ENCODE peak calls at places on chromosomes 5 and 9, in nine cellular contexts. One of them, this sample, is unnamed.

GRCh38 chr5:61299254-61299653 is 32.8 kb upstream of the ZSWIM6 start:
- DNase-seq in NB4: no peak
- DNase-seq in ascending aorta: no peak
- DNase-seq in heart right ventricle: no peak
- DNase-seq in SK-N-SH: no peak
- DNase-seq in K562: no peak
- DNase-seq in epithelial cell of esophagus: peak
- DNase-seq in osteoblast: no peak
- DNase-seq in gastrocnemius medialis: no peak
- DNase-seq in this sample: no peak

GRCh38 chr9:95724253-95724991 is 151.1 kb upstream of the ERCC6L2 start:
- DNase-seq in NB4: peak
- DNase-seq in ascending aorta: no peak
- DNase-seq in heart right ventricle: no peak
- DNase-seq in SK-N-SH: no peak
- DNase-seq in K562: no peak
- DNase-seq in epithelial cell of esophagus: no peak
- DNase-seq in osteoblast: no peak
- DNase-seq in gastrocnemius medialis: no peak
- DNase-seq in this sample: no peak

GRCh38 chr9:115109486-115109885 is 8.5 kb downstream of the TNC start:
- DNase-seq in NB4: no peak
- DNase-seq in ascending aorta: no peak
- DNase-seq in heart right ventricle: no peak
- DNase-seq in SK-N-SH: no peak
- DNase-seq in K562: no peak
- DNase-seq in epithelial cell of esophagus: peak
- DNase-seq in osteoblast: no peak
- DNase-seq in gastrocnemius medialis: no peak
- DNase-seq in this sample: peak

GRCh38 chr9:69637801-69638200 is 34.4 kb downstream of the APBA1 start:
- DNase-seq in NB4: no peak
- DNase-seq in ascending aorta: no peak
- DNase-seq in heart right ventricle: no peak
- DNase-seq in SK-N-SH: no peak
- DNase-seq in K562: no peak
- DNase-seq in epithelial cell of esophagus: peak
- DNase-seq in osteoblast: peak
- DNase-seq in gastrocnemius medialis: no peak
- DNase-seq in this sample: peak

GRCh38 chr5:27854243-27854852 is 816.0 kb upstream of the CDH9 start:
- DNase-seq in NB4: no peak
- DNase-seq in ascending aorta: no peak
- DNase-seq in heart right ventricle: no peak
- DNase-seq in SK-N-SH: no peak
- DNase-seq in K562: no peak
- DNase-seq in epithelial cell of esophagus: peak
- DNase-seq in osteoblast: no peak
- DNase-seq in gastrocnemius medialis: no peak
- DNase-seq in this sample: no peak

GRCh38 chr9:121826711-121827110 is 175.3 kb downstream of the DAB2IP start:
- DNase-seq in NB4: no peak
- DNase-seq in ascending aorta: no peak
- DNase-seq in heart right ventricle: no peak
- DNase-seq in SK-N-SH: no peak
- DNase-seq in K562: no peak
- DNase-seq in epithelial cell of esophagus: no peak
- DNase-seq in osteoblast: no peak
- DNase-seq in gastrocnemius medialis: no peak
- DNase-seq in this sample: no peak

GRCh38 chr5:57304931-57305330 is 131.1 kb downstream of the GPBP1 start:
- DNase-seq in NB4: no peak
- DNase-seq in ascending aorta: no peak
- DNase-seq in heart right ventricle: no peak
- DNase-seq in SK-N-SH: no peak
- DNase-seq in K562: no peak
- DNase-seq in epithelial cell of esophagus: no peak
- DNase-seq in osteoblast: no peak
- DNase-seq in gastrocnemius medialis: no peak
- DNase-seq in this sample: no peak

GRCh38 chr5:74647096-74647495 is 6.6 kb upstream of the ENC1 start:
- DNase-seq in NB4: no peak
- DNase-seq in ascending aorta: no peak
- DNase-seq in heart right ventricle: no peak
- DNase-seq in SK-N-SH: no peak
- DNase-seq in K562: no peak
- DNase-seq in epithelial cell of esophagus: peak
- DNase-seq in osteoblast: no peak
- DNase-seq in gastrocnemius medialis: no peak
- DNase-seq in this sample: peak

GRCh38 chr9:125797857-125798399 is 50.8 kb downstream of the PBX3 start:
- DNase-seq in NB4: no peak
- DNase-seq in ascending aorta: no peak
- DNase-seq in heart right ventricle: no peak
- DNase-seq in SK-N-SH: no peak
- DNase-seq in K562: no peak
- DNase-seq in epithelial cell of esophagus: no peak
- DNase-seq in osteoblast: no peak
- DNase-seq in gastrocnemius medialis: no peak
- DNase-seq in this sample: peak

GRCh38 chr5:125088522-125089105 is 342.2 kb upstream of the ZNF608 start:
- DNase-seq in NB4: no peak
- DNase-seq in ascending aorta: no peak
- DNase-seq in heart right ventricle: no peak
- DNase-seq in SK-N-SH: no peak
- DNase-seq in K562: no peak
- DNase-seq in epithelial cell of esophagus: no peak
- DNase-seq in osteoblast: no peak
- DNase-seq in gastrocnemius medialis: no peak
- DNase-seq in this sample: no peak

GRCh38 chr9:133101356-133102189 is 19.5 kb downstream of the RALGDS start:
- DNase-seq in NB4: no peak
- DNase-seq in ascending aorta: no peak
- DNase-seq in heart right ventricle: no peak
- DNase-seq in SK-N-SH: no peak
- DNase-seq in K562: no peak
- DNase-seq in epithelial cell of esophagus: no peak
- DNase-seq in osteoblast: peak
- DNase-seq in gastrocnemius medialis: peak
- DNase-seq in this sample: no peak

GRCh38 chr5:81269751-81270686 is 31.4 kb upstream of the ZCCHC9 start:
- DNase-seq in NB4: peak
- DNase-seq in ascending aorta: no peak
- DNase-seq in heart right ventricle: no peak
- DNase-seq in SK-N-SH: no peak
- DNase-seq in K562: no peak
- DNase-seq in epithelial cell of esophagus: no peak
- DNase-seq in osteoblast: no peak
- DNase-seq in gastrocnemius medialis: no peak
- DNase-seq in this sample: no peak
- H3K4me3 ChIP-seq in NB4: peak
- H3K4me3 ChIP-seq in ascending aorta: no peak
- H3K4me3 ChIP-seq in heart right ventricle: no peak
- H3K4me3 ChIP-seq in SK-N-SH: no peak
- H3K4me3 ChIP-seq in K562: no peak
- H3K4me3 ChIP-seq in epithelial cell of esophagus: no peak
- H3K4me3 ChIP-seq in osteoblast: no peak
- H3K4me3 ChIP-seq in gastrocnemius medialis: no peak
- H3K4me3 ChIP-seq in this sample: no peak

GRCh38 chr5:91229031-91229623 is 154.0 kb downstream of the ARRDC3 start:
- DNase-seq in NB4: no peak
- DNase-seq in ascending aorta: no peak
- DNase-seq in heart right ventricle: no peak
- DNase-seq in SK-N-SH: no peak
- DNase-seq in K562: no peak
- DNase-seq in epithelial cell of esophagus: peak
- DNase-seq in osteoblast: no peak
- DNase-seq in gastrocnemius medialis: no peak
- DNase-seq in this sample: peak

GRCh38 chr5:91224969-91225368 is 158.1 kb downstream of the ARRDC3 start:
- DNase-seq in NB4: no peak
- DNase-seq in ascending aorta: no peak
- DNase-seq in heart right ventricle: no peak
- DNase-seq in SK-N-SH: no peak
- DNase-seq in K562: no peak
- DNase-seq in epithelial cell of esophagus: no peak
- DNase-seq in osteoblast: no peak
- DNase-seq in gastrocnemius medialis: no peak
- DNase-seq in this sample: no peak

GRCh38 chr5:91224459-91224858 is 158.7 kb downstream of the ARRDC3 start:
- DNase-seq in NB4: no peak
- DNase-seq in ascending aorta: no peak
- DNase-seq in heart right ventricle: no peak
- DNase-seq in SK-N-SH: no peak
- DNase-seq in K562: no peak
- DNase-seq in epithelial cell of esophagus: no peak
- DNase-seq in osteoblast: no peak
- DNase-seq in gastrocnemius medialis: no peak
- DNase-seq in this sample: no peak

GRCh38 chr5:91223886-91224285 is 159.2 kb downstream of the ARRDC3 start:
- DNase-seq in NB4: no peak
- DNase-seq in ascending aorta: no peak
- DNase-seq in heart right ventricle: no peak
- DNase-seq in SK-N-SH: no peak
- DNase-seq in K562: no peak
- DNase-seq in epithelial cell of esophagus: peak
- DNase-seq in osteoblast: no peak
- DNase-seq in gastrocnemius medialis: no peak
- DNase-seq in this sample: no peak

DNA sequence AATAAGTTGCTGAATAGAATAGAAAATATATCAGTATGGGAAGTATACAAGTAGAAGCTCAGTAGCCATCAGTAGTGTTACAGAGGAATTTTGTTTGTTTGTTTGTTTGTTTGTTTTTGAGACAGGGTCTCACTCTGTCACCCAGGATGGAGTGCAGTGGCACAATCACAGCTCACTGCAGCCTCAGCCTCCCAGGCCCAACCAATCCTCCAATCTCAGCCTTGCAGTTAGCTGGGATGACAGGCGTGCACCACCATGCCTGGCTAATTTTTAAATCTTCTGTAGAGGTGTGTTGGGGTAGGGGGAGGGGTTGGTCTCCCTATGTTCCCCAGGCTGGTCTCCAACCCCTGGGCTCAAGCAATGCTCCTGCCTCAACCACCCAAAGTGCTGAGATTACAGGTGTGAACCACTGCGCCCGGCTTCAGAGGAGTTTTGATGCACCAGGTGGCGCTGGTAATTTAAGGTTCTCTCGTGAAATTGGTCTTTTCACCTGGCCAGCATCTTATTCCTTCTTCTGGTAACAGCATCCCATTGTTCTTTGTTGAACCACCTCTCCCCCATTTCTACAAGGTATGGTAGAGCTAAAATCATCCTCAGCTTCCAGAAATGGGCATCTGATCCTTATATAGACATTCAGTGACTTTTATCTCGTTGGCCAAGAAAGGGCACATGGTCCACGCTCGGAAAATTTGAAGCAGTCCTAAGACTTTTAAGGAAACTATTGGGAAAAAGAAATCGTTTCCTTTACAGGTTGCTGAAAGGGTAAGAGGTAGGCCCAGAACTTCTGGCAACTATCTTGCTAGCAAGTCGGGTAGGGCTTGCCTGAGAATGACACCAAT is 157.1 kb downstream of the ARRDC3 start:
- DNase-seq in NB4: no peak
- DNase-seq in ascending aorta: no peak
- DNase-seq in heart right ventricle: no peak
- DNase-seq in SK-N-SH: no peak
- DNase-seq in K562: no peak
- DNase-seq in epithelial cell of esophagus: peak
- DNase-seq in osteoblast: no peak
- DNase-seq in gastrocnemius medialis: no peak
- DNase-seq in this sample: no peak
- TF ChIP-seq CTCF in NB4: no peak
- TF ChIP-seq CTCF in ascending aorta: no peak
- TF ChIP-seq CTCF in heart right ventricle: peak
- TF ChIP-seq CTCF in SK-N-SH: peak
- TF ChIP-seq CTCF in K562: peak
- TF ChIP-seq CTCF in epithelial cell of esophagus: peak
- TF ChIP-seq CTCF in osteoblast: no peak
- TF ChIP-seq CTCF in gastrocnemius medialis: peak
- TF ChIP-seq CTCF in this sample: no peak

DNA sequence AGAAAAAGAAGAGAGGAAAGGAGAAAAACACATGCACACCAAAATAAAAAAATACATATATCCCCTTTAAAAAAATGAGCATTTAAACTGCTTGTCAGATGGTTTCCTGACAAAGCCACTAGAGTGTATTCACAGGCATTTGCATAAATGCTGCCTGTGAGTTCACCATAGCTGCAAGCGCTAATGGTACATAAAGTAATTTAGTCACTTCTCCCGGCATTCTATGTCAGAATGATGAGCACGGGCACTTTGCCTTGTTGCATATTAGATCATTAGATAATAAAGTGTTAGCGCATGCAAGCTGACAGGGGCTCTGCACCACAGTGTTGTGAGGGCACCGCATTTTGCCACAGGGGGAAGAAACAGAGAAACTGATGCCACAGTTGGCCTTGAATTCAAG is 280.6 kb downstream of the EBF1 start:
- DNase-seq in NB4: no peak
- DNase-seq in ascending aorta: no peak
- DNase-seq in heart right ventricle: no peak
- DNase-seq in SK-N-SH: no peak
- DNase-seq in K562: no peak
- DNase-seq in epithelial cell of esophagus: no peak
- DNase-seq in osteoblast: no peak
- DNase-seq in gastrocnemius medialis: no peak
- DNase-seq in this sample: no peak
- H3K4me3 ChIP-seq in NB4: no peak
- H3K4me3 ChIP-seq in ascending aorta: no peak
- H3K4me3 ChIP-seq in heart right ventricle: no peak
- H3K4me3 ChIP-seq in SK-N-SH: no peak
- H3K4me3 ChIP-seq in K562: no peak
- H3K4me3 ChIP-seq in epithelial cell of esophagus: no peak
- H3K4me3 ChIP-seq in osteoblast: no peak
- H3K4me3 ChIP-seq in gastrocnemius medialis: no peak
- H3K4me3 ChIP-seq in this sample: no peak

GRCh38 chr5:148347706-148348105 is 12.3 kb downstream of the SPINK9 start:
- DNase-seq in NB4: no peak
- DNase-seq in ascending aorta: no peak
- DNase-seq in heart right ventricle: no peak
- DNase-seq in SK-N-SH: no peak
- DNase-seq in K562: no peak
- DNase-seq in epithelial cell of esophagus: peak
- DNase-seq in osteoblast: no peak
- DNase-seq in gastrocnemius medialis: no peak
- DNase-seq in this sample: no peak

GRCh38 chr5:148352696-148353095 is 17.3 kb downstream of the SPINK9 start:
- DNase-seq in NB4: no peak
- DNase-seq in ascending aorta: no peak
- DNase-seq in heart right ventricle: no peak
- DNase-seq in SK-N-SH: no peak
- DNase-seq in K562: no peak
- DNase-seq in epithelial cell of esophagus: peak
- DNase-seq in osteoblast: no peak
- DNase-seq in gastrocnemius medialis: no peak
- DNase-seq in this sample: no peak

DNA sequence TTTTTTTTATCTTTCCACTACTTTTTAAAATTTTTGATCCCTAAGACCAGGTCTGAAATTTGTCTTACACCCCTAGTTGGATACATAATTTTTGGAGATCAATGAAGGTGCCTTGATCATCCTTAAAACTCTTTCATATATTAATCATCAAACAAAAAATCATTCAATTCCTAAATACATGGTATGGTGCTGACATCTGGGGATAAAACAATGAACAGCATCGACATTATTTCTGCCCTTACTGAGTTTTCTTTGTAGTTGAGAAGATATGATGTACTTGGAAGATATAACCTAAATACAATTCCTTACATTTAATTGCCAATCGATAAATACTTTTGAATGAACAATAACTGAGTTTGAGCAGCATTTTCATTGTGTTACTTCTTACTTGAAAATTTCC is 18.3 kb downstream of the SPINK9 start:
- DNase-seq in NB4: no peak
- DNase-seq in ascending aorta: no peak
- DNase-seq in heart right ventricle: no peak
- DNase-seq in SK-N-SH: no peak
- DNase-seq in K562: no peak
- DNase-seq in epithelial cell of esophagus: no peak
- DNase-seq in osteoblast: no peak
- DNase-seq in gastrocnemius medialis: no peak
- DNase-seq in this sample: no peak
- TF ChIP-seq CTCF in NB4: no peak
- TF ChIP-seq CTCF in ascending aorta: no peak
- TF ChIP-seq CTCF in heart right ventricle: no peak
- TF ChIP-seq CTCF in SK-N-SH: no peak
- TF ChIP-seq CTCF in K562: no peak
- TF ChIP-seq CTCF in epithelial cell of esophagus: peak
- TF ChIP-seq CTCF in osteoblast: no peak
- TF ChIP-seq CTCF in gastrocnemius medialis: no peak
- TF ChIP-seq CTCF in this sample: no peak